ENCODE peak calls at places on chromosome 5, in four cellular contexts. K is kidney tubule cell, T is endothelial cell, E is omental fat pad. J is an unnamed sample.

GRCh38 chr5:128539038-128539429 is 989 bp upstream of the FBN2 start:
- DNase-seq in T (no peak), E (no peak), K (peak; percentile 19), J (peak; percentile 22)

GRCh38 chr5:80780761-80781285 is 126.0 kb upstream of the DHFR start:
- DNase-seq in K (peak; percentile 54), E (no peak), T (no peak), J (no peak)

GRCh38 chr5:141785135-141785534 is 93.1 kb downstream of the PCDH1 start:
- DNase-seq in T (no peak), K (no peak), E (no peak), J (no peak)

GRCh38 chr5:14034991-14035390 is 90.5 kb upstream of the DNAH5 start:
- DNase-seq in K (no peak), E (no peak), T (no peak), J (no peak)

GRCh38 chr5:59090323-59090722 is 507.4 kb downstream of the RAB3C start:
- DNase-seq in K (no peak), T (no peak), E (no peak), J (no peak)

GRCh38 chr5:154367101-154367500 is 78.7 kb upstream of the SAP30L start:
- DNase-seq in K (no peak), T (no peak), E (no peak), J (peak; percentile 68)

GRCh38 chr5:131265318-131265803 is 1.5 kb downstream of the CDC42SE2 start:
- DNase-seq in E (no peak), T (no peak), K (peak; percentile 78), J (peak; percentile 23)

GRCh38 chr5:78881884-78882283 is 103.2 kb downstream of the ARSB start:
- DNase-seq in E (no peak), T (no peak), K (no peak), J (no peak)

GRCh38 chr5:170201311-170201710 is 31.5 kb upstream of the C5orf58 start:
- DNase-seq in K (no peak), T (no peak), E (no peak), J (no peak)

GRCh38 chr5:112635771-112636170 is 101.9 kb upstream of the APC start:
- DNase-seq in T (no peak), K (peak; percentile 54), E (no peak), J (no peak)

GRCh38 chr5:136021016-136021405 is 7.8 kb upstream of the TGFBI start:
- DNase-seq in K (peak; percentile 81), T (no peak), E (no peak), J (no peak)

J was measured in fibroblast of lung.